ENCODE peak calls at places on chromosomes 7 and 10, in nine cellular contexts. E, Z, A, U, J, W, P, Q and G are unnamed samples.

GRCh38 chr7:69732203-69732602 is 133.9 kb downstream of the AUTS2 start:
- DNase-seq in P (no peak), A (no peak), W (no peak), J (no peak), U (peak; percentile 38), E (no peak), Z (no peak), Q (no peak), G (no peak)

GRCh38 chr7:48512892-48513291 is 341.6 kb downstream of the ABCA13 start:
- DNase-seq in A (no peak), P (no peak), Z (no peak), Q (no peak), W (no peak), E (no peak), U (no peak), J (no peak), G (no peak)

GRCh38 chr7:66239467-66239856 is 34.3 kb downstream of the TPST1 start:
- DNase-seq in Z (no peak), J (no peak), E (no peak), A (no peak), Q (peak; percentile 30), W (no peak), P (no peak), U (no peak), G (no peak)

GRCh38 chr7:4240813-4241612 is 441.1 kb upstream of the FOXK1 start:
- DNase-seq in J (no peak), P (no peak), Z (no peak), E (no peak), W (no peak), Q (no peak), A (no peak), U (no peak), G (no peak)

GRCh38 chr7:107201795-107202450 is 33.1 kb downstream of the HBP1 start:
- DNase-seq in E (peak; percentile 68), U (peak; percentile 53), A (peak; percentile 38), Q (peak; percentile 46), P (peak; percentile 7), J (peak; percentile 33), Z (peak; percentile 24), W (peak; percentile 60), G (no peak)

GRCh38 chr7:80347173-80347572 is 164.7 kb downstream of the GNAT3 start:
- DNase-seq in P (no peak), W (no peak), Z (peak; percentile 27), Q (peak; percentile 39), J (no peak), E (no peak), A (no peak), U (no peak), G (no peak)

GRCh38 chr10:79375321-79376077 is 28.2 kb downstream of the PPIF start:
- DNase-seq in P (no peak), Z (peak; percentile 76), A (no peak), E (no peak), J (no peak), U (no peak), W (no peak), Q (peak; percentile 69), G (peak; percentile 36)

GRCh38 chr10:104642311-104643022 is 1.4 kb downstream of the SORCS3 start:
- DNase-seq in Z (no peak), U (no peak), Q (peak; percentile 20), A (peak; percentile 36), J (peak; percentile 7), E (peak; percentile 51), P (no peak), W (no peak), G (no peak)

GRCh38 chr7:157540020-157540419 is 203.2 kb downstream of the DNAJB6 start:
- DNase-seq in A (no peak), Q (no peak), Z (no peak), W (no peak), J (no peak), U (no peak), E (peak; percentile 33), P (no peak), G (no peak)

GRCh38 chr10:70277396-70278030 is 6.3 kb downstream of the NPFFR1 start:
- DNase-seq in W (no peak), J (no peak), P (no peak), A (no peak), E (no peak), Q (no peak), Z (no peak), U (no peak), G (no peak)

GRCh38 chr7:23076774-23077173 is 28.8 kb upstream of the KLHL7 start:
- DNase-seq in Q (peak; percentile 16), Z (no peak), A (no peak), J (no peak), E (no peak), W (no peak), U (peak; percentile 16), P (no peak), G (no peak)

GRCh38 chr7:20343211-20343610 is 12.5 kb downstream of the ITGB8 start:
- DNase-seq in Q (no peak), W (no peak), P (no peak), J (no peak), U (peak; percentile 35), Z (no peak), A (no peak), E (no peak), G (no peak)

GRCh38 chr7:42650701-42651100 is 261.2 kb downstream of the C7orf25 start:
- DNase-seq in J (no peak), Z (no peak), W (no peak), U (no peak), A (no peak), Q (no peak), P (no peak), E (no peak), G (no peak)

GRCh38 chr10:116084166-116084565 is 188.8 kb downstream of the GFRA1 start:
- DNase-seq in Q (peak; percentile 13), U (no peak), W (no peak), E (no peak), J (no peak), Z (no peak), A (no peak), P (no peak), G (no peak)

GRCh38 chr10:91797077-91797690 is 1.0 kb upstream of the TNKS2 start:
- DNase-seq in J (no peak), A (no peak), E (no peak), Z (no peak), Q (no peak), P (no peak), W (no peak), U (peak; percentile 45), G (no peak)

GRCh38 chr7:26379711-26380110 is 88.0 kb downstream of the SNX10 start:
- DNase-seq in E (no peak), W (no peak), U (no peak), Q (no peak), J (no peak), P (no peak), Z (no peak), A (no peak), G (no peak)

GRCh38 chr7:70693300-70693689 is 438.6 kb upstream of the GALNT17 start:
- DNase-seq in Q (peak; percentile 30), J (no peak), P (no peak), Z (peak; percentile 14), W (no peak), U (no peak), A (no peak), E (no peak), G (peak; percentile 79)

GRCh38 chr10:97596101-97597055 is 6.9 kb downstream of the C10orf62 start:
- DNase-seq in W (no peak), E (no peak), J (no peak), Q (peak; percentile 94), A (peak; percentile 32), P (no peak), U (no peak), Z (peak; percentile 93), G (no peak)

GRCh38 chr7:97004237-97004930 is 969 bp upstream of the DLX6 start:
- DNase-seq in Z (no peak), J (no peak), U (no peak), P (no peak), A (no peak), Q (no peak), W (no peak), E (no peak), G (no peak)

GRCh38 chr10:32961892-32962369 is 3.9 kb upstream of the ITGB1 start:
- DNase-seq in A (no peak), Q (peak; percentile 93), P (no peak), U (no peak), J (no peak), Z (peak; percentile 91), W (no peak), E (no peak), G (no peak)

GRCh38 chr10:15843705-15844104 is 16.6 kb downstream of the MINDY3 start:
- DNase-seq in P (no peak), A (no peak), Z (no peak), E (no peak), Q (no peak), U (no peak), W (no peak), J (no peak), G (no peak)

GRCh38 chr10:102796407-102797176 is 40.6 kb downstream of the CYP17A1 start:
- DNase-seq in Z (peak; percentile 82), P (peak; percentile 12), A (no peak), J (no peak), U (no peak), E (peak; percentile 93), Q (peak; percentile 52), W (peak; percentile 91), G (peak; percentile 95)

GRCh38 chr7:106305732-106306131 is 20.9 kb upstream of the NAMPT start:
- DNase-seq in Z (no peak), U (no peak), Q (no peak), J (no peak), P (no peak), W (no peak), A (no peak), E (no peak), G (no peak)

GRCh38 chr10:86836044-86836443 is 79.6 kb downstream of the BMPR1A start:
- DNase-seq in J (no peak), Z (no peak), U (no peak), A (no peak), P (no peak), E (no peak), W (no peak), Q (no peak), G (no peak)

GRCh38 chr7:142796501-142797341 is 26.0 kb downstream of the PRSS2 start:
- DNase-seq in P (no peak), E (no peak), Z (no peak), W (no peak), Q (no peak), J (no peak), A (no peak), U (no peak), G (no peak)

GRCh38 chr10:132360766-132361447 is 28.9 kb downstream of the LRRC27 start:
- DNase-seq in A (peak; percentile 36), Z (no peak), J (no peak), W (no peak), P (peak; percentile 23), U (peak; percentile 56), E (peak; percentile 62), Q (peak; percentile 13), G (peak; percentile 54)

GRCh38 chr10:78805176-78805575 is 263.6 kb upstream of the ZMIZ1 start:
- DNase-seq in W (peak; percentile 74), U (peak; percentile 75), Z (peak; percentile 99), A (no peak), E (peak; percentile 88), J (no peak), Q (peak; percentile 100), P (no peak), G (no peak)

GRCh38 chr7:115678049-115678982 is 352.2 kb downstream of the TFEC start:
- DNase-seq in E (no peak), P (no peak), W (no peak), A (peak; percentile 9), Z (peak; percentile 48), Q (peak; percentile 81), J (peak; percentile 20), U (no peak), G (peak; percentile 33)

GRCh38 chr7:32501522-32501921 is 6.2 kb downstream of the AVL9 start:
- DNase-seq in A (no peak), J (no peak), W (no peak), U (peak; percentile 7), Z (peak; percentile 45), P (no peak), E (no peak), Q (peak; percentile 70), G (no peak)

GRCh38 chr7:36283711-36284130 is 105.9 kb upstream of the ANLN start:
- DNase-seq in A (no peak), P (no peak), W (peak; percentile 57), Z (no peak), U (no peak), Q (no peak), E (peak; percentile 84), J (no peak), G (peak; percentile 79)

GRCh38 chr7:7970620-7971307 is 2.2 kb downstream of the GLCCI1 start:
- DNase-seq in E (no peak), P (no peak), Z (no peak), W (no peak), U (no peak), J (no peak), Q (peak; percentile 44), A (no peak), G (no peak)